ENCODE peak calls at places on chromosomes 11 and 22, in four cellular contexts. E is sigmoid colon, O is H54, T is GM23248. V is an unnamed sample.

GRCh38 chr11:27213232-27213660 is 149.8 kb downstream of the CCDC34 start:
- DNase-seq in T (peak), O (peak), E (no peak), V (peak)

GRCh38 chr11:3164138-3164539 is 971 bp downstream of the OSBPL5 start:
- DNase-seq in T (peak), O (no peak), E (peak), V (no peak)

GRCh38 chr22:26884921-26885320 is 227.5 kb downstream of the MIAT start:
- DNase-seq in O (no peak), T (no peak), E (no peak), V (no peak)

GRCh38 chr22:29003975-29004646 is 57.5 kb downstream of the C22orf31 start:
- DNase-seq in O (no peak), E (no peak), T (no peak), V (no peak)

GRCh38 chr22:46007003-46007847 is 30.3 kb upstream of the WNT7B start:
- DNase-seq in E (peak), O (peak), T (peak), V (peak)

GRCh38 chr11:71112454-71112853 is 139.9 kb downstream of the SHANK2 start:
- DNase-seq in T (no peak), E (no peak), O (no peak), V (no peak)

GRCh38 chr11:76291576-76292526 is 85.5 kb upstream of the WNT11 start:
- DNase-seq in O (no peak), T (no peak), E (no peak), V (no peak)

GRCh38 chr11:64694821-64695365 is 28.1 kb downstream of the NRXN2 start:
- DNase-seq in T (no peak), E (no peak), O (no peak), V (no peak)

GRCh38 chr11:27385245-27385644 is 22.2 kb upstream of the CCDC34 start:
- DNase-seq in E (no peak), T (peak), O (peak), V (peak)

GRCh38 chr22:45686004-45686403 is 14.4 kb downstream of the ATXN10 start:
- DNase-seq in E (no peak), T (peak), O (no peak), V (no peak)

GRCh38 chr11:73266644-73267015 is 5.5 kb upstream of the P2RY6 start:
- DNase-seq in O (no peak), E (peak), T (no peak), V (no peak)

GRCh38 chr22:20316217-20316843 is 3.5 kb downstream of the DGCR6L start:
- DNase-seq in T (no peak), E (peak), O (no peak), V (no peak)

GRCh38 chr11:71252434-71252781 is at the start of gene SHANK2:
- DNase-seq in T (no peak), O (no peak), E (no peak), V (no peak)

GRCh38 chr22:40128989-40129388 is 48.7 kb upstream of the TNRC6B start:
- DNase-seq in T (no peak), E (no peak), O (no peak), V (no peak)

GRCh38 chr11:61885784-61886580 is 5.4 kb downstream of the FADS3 start:
- DNase-seq in T (no peak), E (no peak), O (no peak), V (no peak)

GRCh38 chr11:46345881-46346484 is 1.3 kb upstream of the DGKZ start:
- DNase-seq in T (no peak), E (no peak), O (no peak), V (no peak)

GRCh38 chr11:86919557-86920210 is 35.5 kb downstream of the FZD4 start:
- DNase-seq in O (peak), E (no peak), T (peak), V (peak)

V was measured in AG08395.